ENCODE peak calls at places on chromosomes 7 and 10, in eight cellular contexts. E, A, N, D, Q, U, M and G are unnamed samples. For H3K9me3 and H3K27me3, the result is how much of the 10 kb centered on the place peaks cover.

GRCh38 chr10:117462424-117462792 is 80.1 kb upstream of the EMX2 start:
- DNase-seq in E (no peak), A (no peak), N (no peak), D (no peak), Q (no peak), U (no peak), M (no peak), G (no peak)

GRCh38 chr7:24141876-24142509 is 142.0 kb upstream of the NPY start:
- DNase-seq in E (no peak), A (no peak), N (no peak), D (no peak), Q (no peak), U (no peak), M (no peak), G (no peak)

GRCh38 chr7:99927536-99927935 is 1.9 kb downstream of the GJC3 start:
- DNase-seq in E (no peak), A (no peak), N (no peak), D (no peak), Q (no peak), U (no peak), M (no peak), G (no peak)

GRCh38 chr10:28327494-28327886 is 24.6 kb upstream of the MPP7 start:
- DNase-seq in E (no peak), A (no peak), N (no peak), D (no peak), Q (no peak), U (no peak), M (no peak), G (no peak)

GRCh38 chr7:143490719-143491306 is 13.1 kb downstream of the TAS2R41 start:
- DNase-seq in E (peak), A (peak), N (peak), D (no peak), Q (peak), U (no peak), M (no peak), G (no peak)

GRCh38 chr10:7872041-7872442 is 53.7 kb downstream of the TAF3 start:
- DNase-seq in E (no peak), A (no peak), N (no peak), D (no peak), Q (no peak), U (peak), M (no peak), G (no peak)

GRCh38 chr10:104895541-104895940 is 254.5 kb downstream of the SORCS3 start:
- DNase-seq in E (no peak), A (no peak), N (no peak), D (no peak), Q (no peak), U (no peak), M (no peak), G (no peak)

GRCh38 chr10:34966440-34966839 is 123.7 kb downstream of the CUL2 start:
- DNase-seq in E (no peak), A (no peak), N (peak), D (no peak), Q (no peak), U (no peak), M (no peak), G (no peak)

GRCh38 chr10:11386044-11386443 is 225.4 kb downstream of the USP6NL start:
- DNase-seq in E (no peak), A (no peak), N (no peak), D (no peak), Q (no peak), U (no peak), M (no peak), G (no peak)

GRCh38 chr10:91796332-91797076 is 1.7 kb upstream of the TNKS2 start:
- DNase-seq in E (no peak), A (peak), N (peak), D (peak), Q (peak), U (no peak), M (peak), G (peak)

GRCh38 chr10:43355749-43356371 is 15.6 kb upstream of the FXYD4 start:
- DNase-seq in E (no peak), A (no peak), N (no peak), D (no peak), Q (peak), U (no peak), M (no peak), G (no peak)

GRCh38 chr10:109952526-109952925 is 29.2 kb upstream of the XPNPEP1 start:
- DNase-seq in E (no peak), A (no peak), N (no peak), D (no peak), Q (no peak), U (no peak), M (no peak), G (no peak)

GRCh38 chr7:105454921-105455320 is 66.2 kb upstream of the SRPK2 start:
- DNase-seq in E (no peak), A (no peak), N (no peak), D (no peak), Q (no peak), U (no peak), M (no peak), G (no peak)

GRCh38 chr7:21850531-21851285 is 95.0 kb downstream of the CDCA7L start:
- DNase-seq in E (peak), A (no peak), N (no peak), D (no peak), Q (no peak), U (no peak), M (no peak), G (peak)

GRCh38 chr10:125060851-125061556 is 99.4 kb downstream of the CTBP2 start:
- DNase-seq in E (peak), A (peak), N (peak), D (peak), Q (peak), U (peak), M (peak), G (peak)

GRCh38 chr10:119252051-119252465 is 44.7 kb downstream of the GRK5 start:
- DNase-seq in E (no peak), A (peak), N (no peak), D (no peak), Q (no peak), U (no peak), M (no peak), G (no peak)

GRCh38 chr7:147412782-147413186 is 1177.8 kb upstream of the C7orf33 start:
- DNase-seq in E (peak), A (no peak), N (no peak), D (no peak), Q (no peak), U (no peak), M (no peak), G (no peak)

GRCh38 chr10:132687181-132687892 is 98.6 kb downstream of the NKX6-2 start:
- DNase-seq in E (no peak), A (no peak), N (no peak), D (no peak), Q (no peak), U (no peak), M (no peak), G (no peak)

GRCh38 chr10:14074062-14074884 is 256.5 kb downstream of the FRMD4A start:
- DNase-seq in E (peak), A (no peak), N (peak), D (peak), Q (peak), U (no peak), M (no peak), G (peak)

GRCh38 chr10:127041561-127041960 is 136.3 kb downstream of the DOCK1 start:
- DNase-seq in E (no peak), A (no peak), N (no peak), D (no peak), Q (peak), U (no peak), M (no peak), G (peak)

GRCh38 chr10:129952771-129953489 is 11.1 kb downstream of the EBF3 start:
- DNase-seq in E (peak), A (no peak), N (no peak), D (no peak), Q (no peak), U (peak), M (no peak), G (no peak)

GRCh38 chr10:115963848-115964247 is 309.2 kb downstream of the GFRA1 start:
- DNase-seq in E (no peak), A (peak), N (peak), D (no peak), Q (no peak), U (no peak), M (no peak), G (peak)

GRCh38 chr7:4690953-4691856 is 9.1 kb downstream of the FOXK1 start:
- DNase-seq in E (no peak), A (no peak), N (no peak), D (no peak), Q (no peak), U (no peak), M (no peak), G (no peak)

GRCh38 chr10:22984066-22984465 is 56.2 kb downstream of the ARMC3 start:
- DNase-seq in E (no peak), A (no peak), N (no peak), D (no peak), Q (no peak), U (no peak), M (no peak), G (no peak)

GRCh38 chr7:82443044-82443800 is at the start of gene CACNA2D1:
- DNase-seq in E (peak), A (no peak), N (no peak), D (peak), Q (peak), U (peak), M (no peak), G (peak)

GRCh38 chr7:41930538-41931262 is 227.8 kb upstream of the INHBA start:
- DNase-seq in E (no peak), A (no peak), N (no peak), D (no peak), Q (no peak), U (no peak), M (no peak), G (no peak)

GRCh38 chr7:116652793-116653192 is 19.2 kb upstream of the MET start:
- DNase-seq in E (no peak), A (no peak), N (no peak), D (no peak), Q (no peak), U (no peak), M (no peak), G (no peak)

GRCh38 chr7:134458341-134458805 is 527 bp downstream of the AKR1B1 start:
- DNase-seq in E (peak), A (peak), N (peak), D (peak), Q (peak), U (peak), M (peak), G (no peak)

GRCh38 chr10:67259319-67259929 is 333.6 kb downstream of the LRRTM3 start:
- DNase-seq in E (no peak), A (no peak), N (no peak), D (no peak), Q (peak), U (no peak), M (no peak), G (no peak)

GRCh38 chr10:133106516-133106915 is 18.8 kb downstream of the ADGRA1 start:
- DNase-seq in E (no peak), A (no peak), N (no peak), D (no peak), Q (no peak), U (no peak), M (no peak), G (no peak)

GRCh38 chr7:150973571-150974451 is 4.3 kb downstream of the KCNH2 start:
- DNase-seq in E (no peak), A (no peak), N (no peak), D (no peak), Q (peak), U (no peak), M (peak), G (no peak)

GRCh38 chr7:158774916-158775315 is 54.4 kb downstream of the ESYT2 start:
- DNase-seq in E (no peak), A (no peak), N (no peak), D (no peak), Q (no peak), U (no peak), M (no peak), G (no peak)

GRCh38 chr10:113958631-113959382 is 84.9 kb upstream of the ADRB1 start:
- DNase-seq in E (peak), A (no peak), N (peak), D (peak), Q (peak), U (no peak), M (no peak), G (peak)

GRCh38 chr7:144782883-144783282 is 53.0 kb downstream of the TPK1 start:
- DNase-seq in E (no peak), A (no peak), N (no peak), D (no peak), Q (no peak), U (no peak), M (no peak), G (no peak)

GRCh38 chr10:96548589-96548988 is 34.9 kb upstream of the TLL2 start:
- DNase-seq in E (no peak), A (no peak), N (peak), D (peak), Q (no peak), U (no peak), M (no peak), G (no peak)
- H3K27ac ChIP-seq in E (no peak), A (no peak), N (peak), D (no peak), Q (no peak), U (no peak), M (no peak), G (no peak)

GRCh38 chr7:80634505-80634904 is 3.9 kb upstream of the CD36 start:
- DNase-seq in E (no peak), A (no peak), N (no peak), D (no peak), Q (no peak), U (no peak), M (no peak), G (no peak)

GRCh38 chr7:80630611-80631010 is 7.8 kb upstream of the CD36 start:
- DNase-seq in E (no peak), A (no peak), N (no peak), D (no peak), Q (no peak), U (no peak), M (no peak), G (no peak)

GRCh38 chr7:80629023-80629422 is 9.4 kb upstream of the CD36 start:
- DNase-seq in E (no peak), A (no peak), N (no peak), D (no peak), Q (no peak), U (no peak), M (no peak), G (no peak)

GRCh38 chr7:80632819-80633218 is 5.6 kb upstream of the CD36 start:
- DNase-seq in E (no peak), A (no peak), N (no peak), D (no peak), Q (no peak), U (no peak), M (no peak), G (no peak)

DNA sequence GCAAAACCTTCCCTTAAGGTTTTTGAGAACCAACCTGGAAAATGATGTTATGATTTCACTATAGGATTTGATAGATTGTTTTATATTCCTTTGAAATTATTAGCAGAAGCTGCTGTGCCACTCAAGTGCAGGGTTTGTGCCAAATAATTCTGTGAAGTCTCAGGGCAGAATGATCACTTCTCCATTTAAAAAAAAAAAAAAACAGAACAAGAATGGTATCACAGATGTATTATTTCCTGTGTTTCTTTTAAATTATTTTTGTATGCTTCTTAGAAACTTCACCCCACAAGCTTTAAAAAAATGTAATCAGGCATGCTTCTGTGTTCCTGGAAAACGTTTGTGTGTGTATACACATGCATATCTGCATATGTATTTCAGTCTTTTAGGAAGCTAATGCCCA is 6.4 kb upstream of the CD36 start:
- DNase-seq in E (no peak), A (no peak), N (no peak), D (no peak), Q (no peak), U (no peak), M (no peak), G (no peak)
- H3K9me3 ChIP-seq in E (under half), A (under half), N (under half), D (under half), Q (under half), U (under half), M (under half), G (under half)

GRCh38 chr7:122300607-122301079 is 3.9 kb downstream of the FEZF1 start:
- DNase-seq in E (no peak), A (no peak), N (peak), D (no peak), Q (no peak), U (no peak), M (no peak), G (no peak)

GRCh38 chr7:122299624-122299934 is 5.0 kb downstream of the FEZF1 start:
- DNase-seq in E (no peak), A (no peak), N (no peak), D (no peak), Q (no peak), U (no peak), M (no peak), G (no peak)

GRCh38 chr7:122301291-122301690 is 3.3 kb downstream of the FEZF1 start:
- DNase-seq in E (no peak), A (no peak), N (no peak), D (no peak), Q (no peak), U (no peak), M (no peak), G (no peak)

GRCh38 chr7:122298618-122299017 is 5.9 kb downstream of the FEZF1 start:
- DNase-seq in E (no peak), A (no peak), N (no peak), D (no peak), Q (no peak), U (no peak), M (no peak), G (no peak)

GRCh38 chr7:122299935-122300606 is 4.5 kb downstream of the FEZF1 start:
- DNase-seq in E (no peak), A (no peak), N (no peak), D (no peak), Q (no peak), U (peak), M (no peak), G (no peak)
- H3K27me3 ChIP-seq in E (under half), A (half or more), N (half or more), D (half or more), Q (half or more), U (under half), M (under half), G (half or more)

DNA sequence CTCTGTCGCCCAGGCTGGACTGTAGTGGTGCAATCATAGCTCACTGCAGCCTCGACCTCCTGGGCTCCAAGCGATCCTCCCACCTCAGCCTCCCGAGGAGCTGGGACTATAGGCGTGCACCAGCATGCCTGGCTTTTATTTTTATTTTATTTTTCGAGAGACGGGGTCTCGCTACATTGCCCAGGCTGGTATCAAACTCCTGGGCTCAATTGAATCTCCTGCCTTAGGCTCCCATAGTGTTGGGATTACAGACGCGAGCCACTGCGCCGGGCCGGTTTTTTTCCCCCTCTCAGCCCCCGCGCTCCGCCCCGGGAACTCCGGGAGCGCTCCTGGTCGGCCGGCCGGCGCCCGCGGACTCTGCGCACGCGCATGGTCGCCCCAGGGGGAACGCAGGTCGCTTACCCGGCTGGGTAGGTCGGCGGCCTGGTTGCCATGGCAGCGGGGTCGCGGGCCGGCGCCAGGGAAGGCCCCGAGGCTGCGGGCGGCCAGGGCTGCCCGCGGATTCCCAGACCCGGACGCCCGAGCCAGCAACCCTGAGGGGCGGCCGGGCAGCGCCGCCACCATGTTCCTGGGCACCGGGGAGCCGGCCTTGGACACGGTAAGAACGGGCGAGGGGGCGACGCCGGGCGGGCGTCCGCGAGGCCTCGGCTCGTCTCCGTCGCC is at the start of gene IQCE:
- DNase-seq in E (peak), A (peak), N (peak), D (peak), Q (peak), U (peak), M (peak), G (peak)
- H3K27ac ChIP-seq in E (no peak), A (peak), N (no peak), D (peak), Q (peak), U (peak), M (peak), G (peak)

GRCh38 chr7:25859412-25859704 is 292.6 kb upstream of the NFE2L3 start:
- DNase-seq in E (no peak), A (no peak), N (no peak), D (no peak), Q (no peak), U (no peak), M (no peak), G (no peak)
- H3K9me3 ChIP-seq in E (under half), A (under half), N (under half), D (under half), Q (under half), U (under half), M (under half), G (under half)

DNA sequence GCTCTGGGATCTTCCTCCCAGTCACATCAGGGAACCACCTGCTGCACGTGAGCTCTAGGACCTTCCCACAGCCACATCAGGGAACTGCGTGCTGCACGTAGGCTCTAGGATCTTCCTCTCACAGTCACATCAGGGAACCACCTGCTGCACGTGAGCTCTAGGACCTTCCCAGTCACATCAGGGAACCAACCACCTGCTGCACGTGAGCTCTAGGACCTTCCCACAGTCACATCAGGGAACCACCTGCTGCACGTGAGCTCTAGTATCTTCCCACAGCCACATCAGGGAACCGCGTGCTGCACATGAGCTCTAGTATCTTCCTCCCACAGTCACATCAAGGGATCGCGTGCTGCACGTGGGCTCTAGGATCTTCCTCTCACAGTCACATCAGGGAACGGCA is 229.7 kb downstream of the DIP2C start:
- DNase-seq in E (no peak), A (no peak), N (no peak), D (no peak), Q (no peak), U (no peak), M (no peak), G (no peak)
- H3K27me3 ChIP-seq in E (under half), A (under half), N (under half), D (under half), Q (under half), U (under half), M (under half), G (under half)